ENCODE peak calls at places on chromosomes 3 and 15, in eight cellular contexts. O is CD4-positive, CD25-positive, alpha-beta regulatory T cell; R is CD8-positive, alpha-beta T cell; Y is heart right ventricle; Q is Panc1; L is pancreas; S is heart left ventricle; K is A549. B is an unnamed sample. For H3K4me1, the result is how much of the 10 kb centered on the place peaks cover.

GRCh38 chr3:47399531-47400270 is 18.9 kb downstream of the PTPN23 start:
- ATAC-seq in Y (no peak), K (no peak), S (no peak), L (no peak), O (no peak), R (no peak), Q (no peak), B (no peak)

GRCh38 chr3:139130390-139131140 is 85.9 kb upstream of the PRR23C start:
- ATAC-seq in O (no peak), S (no peak), Y (no peak), L (no peak), R (no peak), K (no peak), Q (no peak), B (no peak)

GRCh38 chr3:5197470-5198312 is 10.2 kb downstream of the EDEM1 start:
- ATAC-seq in L (peak), Y (peak), Q (no peak), K (no peak), O (peak), R (peak), S (peak), B (peak)

GRCh38 chr15:58109419-58109818 is 28.8 kb upstream of the AQP9 start:
- ATAC-seq in Q (no peak), R (no peak), O (no peak), K (no peak), S (no peak), Y (no peak), L (no peak), B (no peak)

GRCh38 chr3:107943860-107944543 is 146.8 kb downstream of the CD47 start:
- ATAC-seq in K (no peak), L (no peak), S (peak), R (no peak), Y (no peak), O (no peak), Q (no peak), B (peak)

GRCh38 chr3:56590814-56591213 is 33.8 kb downstream of the CCDC66 start:
- ATAC-seq in S (no peak), K (no peak), R (no peak), Y (no peak), O (no peak), Q (no peak), L (no peak), B (no peak)

GRCh38 chr3:58690490-58690889 is 23.9 kb upstream of the FAM3D start:
- ATAC-seq in S (no peak), R (no peak), K (no peak), Y (no peak), Q (no peak), L (no peak), O (no peak), B (no peak)

GRCh38 chr3:154427685-154428291 is 2.2 kb downstream of the GPR149 start:
- ATAC-seq in Y (no peak), O (no peak), Q (peak), L (no peak), S (no peak), R (no peak), K (peak), B (no peak)

GRCh38 chr3:50532062-50532705 is 28.8 kb upstream of the CACNA2D2 start:
- ATAC-seq in K (peak), L (no peak), O (no peak), Y (no peak), Q (no peak), S (no peak), R (no peak), B (no peak)

DNA sequence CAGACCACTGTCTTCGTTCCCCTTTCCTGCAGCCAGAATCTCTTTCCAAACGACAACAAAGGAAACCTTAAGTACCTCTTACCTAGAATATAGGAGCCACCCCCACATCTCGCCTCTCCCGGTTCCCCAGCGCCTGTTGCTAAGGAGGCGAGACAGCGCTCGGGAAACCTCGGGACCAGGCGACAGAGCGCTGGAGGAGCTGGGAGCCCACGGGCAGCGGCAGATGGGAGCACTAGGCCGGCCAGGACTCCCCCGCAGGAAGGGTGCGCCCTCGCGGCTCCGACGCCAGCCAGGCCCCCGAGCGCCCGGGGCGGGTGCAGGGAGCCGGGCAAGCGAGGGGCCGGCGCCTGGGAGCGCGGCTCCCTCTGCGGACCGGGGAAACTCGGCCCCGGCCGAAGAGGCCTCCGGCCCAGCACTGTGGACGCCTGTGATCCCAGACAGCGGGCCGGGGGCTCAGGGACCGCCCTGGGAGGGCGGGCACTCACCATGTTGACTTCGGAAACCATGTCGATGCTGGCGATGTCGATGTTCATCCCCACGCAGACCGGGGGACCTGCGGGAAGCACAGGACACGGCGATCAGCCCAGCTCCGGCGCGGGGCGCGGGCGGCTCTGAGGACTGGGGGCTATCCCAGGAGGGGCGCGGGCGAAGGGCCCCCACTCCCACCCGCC is 814 bp downstream of the GABRB3 start:
- ATAC-seq in L (peak), O (no peak), Y (peak), R (no peak), Q (no peak), S (peak), K (peak), B (peak)
- H3K4me3 ChIP-seq in L (peak), O (no peak), Y (peak), R (no peak), Q (no peak), S (peak), K (peak), B (peak)

GRCh38 chr3:128784843-128785242 is 58.9 kb downstream of the RAB7A start:
- ATAC-seq in R (no peak), K (no peak), L (no peak), O (no peak), Q (no peak), S (no peak), Y (no peak), B (peak)
- H3K4me1 ChIP-seq in R (half or more), K (half or more), L (under half), O (under half), Q (under half), S (under half), Y (half or more), B (half or more)

DNA sequence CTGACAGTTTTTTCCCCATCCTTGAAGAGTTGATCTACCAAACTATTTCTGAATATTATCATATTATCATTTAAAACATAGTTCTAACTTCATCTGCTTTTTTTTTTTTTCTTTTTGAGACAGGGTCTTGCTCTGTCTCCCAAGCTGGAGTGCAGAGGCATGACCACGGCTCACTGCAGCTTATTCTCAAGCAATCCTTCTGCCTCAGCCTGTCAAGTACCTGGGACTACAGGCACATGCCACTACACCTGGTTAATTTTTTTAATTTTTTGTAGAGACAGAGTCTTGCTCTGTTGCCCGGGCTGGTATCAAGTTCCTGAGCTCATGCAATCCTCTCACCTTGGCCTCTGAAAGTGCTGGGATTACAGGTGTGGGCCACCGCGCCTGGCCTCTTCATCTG is 1.3 kb downstream of the EIF2AK4 start:
- ATAC-seq in S (no peak), Q (no peak), Y (no peak), O (no peak), L (no peak), K (no peak), R (no peak), B (no peak)
- H3K4me3 ChIP-seq in S (peak), Q (peak), Y (peak), O (peak), L (no peak), K (peak), R (no peak), B (peak)

GRCh38 chr3:171643033-171643432 is 167.2 kb downstream of the PLD1 start:
- ATAC-seq in L (no peak), S (no peak), O (no peak), R (no peak), Y (no peak), K (no peak), Q (no peak), B (no peak)
- H3K4me1 ChIP-seq in L (under half), S (under half), O (under half), R (under half), Y (under half), K (under half), Q (under half), B (under half)

GRCh38 chr15:48939686-48940085 is 24.0 kb downstream of the SHC4 start:
- ATAC-seq in R (no peak), Q (no peak), Y (peak), S (peak), L (peak), O (no peak), K (peak), B (no peak)
- H3K4me3 ChIP-seq in R (no peak), Q (no peak), Y (no peak), S (no peak), L (no peak), O (no peak), K (no peak), B (no peak)

GRCh38 chr15:85704021-85704420 is 90.7 kb downstream of the KLHL25 start:
- ATAC-seq in O (peak), K (no peak), Q (no peak), R (no peak), S (no peak), L (no peak), Y (no peak), B (no peak)
- H3K4me1 ChIP-seq in O (half or more), K (under half), Q (under half), R (half or more), S (under half), L (under half), Y (half or more), B (under half)

GRCh38 chr15:89198934-89199333 is 22.4 kb downstream of the RLBP1 start:
- ATAC-seq in K (no peak), R (no peak), L (peak), O (no peak), Q (no peak), S (no peak), Y (peak), B (no peak)
- H3K4me3 ChIP-seq in K (no peak), R (no peak), L (no peak), O (no peak), Q (no peak), S (no peak), Y (no peak), B (no peak)

DNA sequence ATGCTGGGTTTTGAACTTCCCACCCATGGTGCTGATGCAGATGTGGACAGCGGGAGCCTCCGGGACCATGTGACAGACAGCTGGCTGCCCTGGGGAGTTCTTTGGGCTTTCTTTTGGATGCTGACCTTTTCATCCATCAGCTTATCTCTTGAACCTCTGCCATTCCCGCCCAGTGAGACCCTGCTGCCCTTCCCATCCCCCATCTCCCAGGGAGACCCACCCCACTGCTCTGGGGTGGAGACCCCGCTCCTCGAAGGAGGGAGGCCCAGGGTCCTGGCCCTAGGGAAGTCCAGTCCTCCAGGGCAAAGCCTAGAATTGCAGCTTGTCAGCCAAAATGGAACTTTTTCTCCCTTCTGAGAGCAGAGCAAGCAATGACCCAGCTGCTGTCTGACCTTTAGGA is 64.0 kb downstream of the ITGA11 start:
- ATAC-seq in Y (no peak), O (no peak), L (no peak), R (no peak), S (no peak), Q (no peak), K (no peak), B (no peak)
- H3K4me1 ChIP-seq in Y (half or more), O (under half), L (under half), R (under half), S (under half), Q (under half), K (under half), B (under half)